ENCODE peak calls at places on chromosome 4, in ten cellular contexts. I is heart left ventricle, P is endodermal cell, X is GM20000, L is lung, S is A549, F is cardiac fibroblast, M is fibroblast of mammary gland, J is lower leg skin, U is right lobe of liver. N is an unnamed sample.

GRCh38 chr4:70667710-70668535 is 1.6 kb upstream of the JCHAIN start:
- DNase-seq in P (no peak), J (no peak), F (peak; percentile 75), M (peak; percentile 38), L (no peak), S (no peak), U (no peak), X (no peak), I (no peak), N (no peak)

GRCh38 chr4:176448761-176449160 is 129.0 kb downstream of the SPCS3 start:
- DNase-seq in M (no peak), U (no peak), F (no peak), L (no peak), P (no peak), I (no peak), J (no peak), X (no peak), S (no peak), N (no peak)

GRCh38 chr4:151031831-151032605 is 16.9 kb upstream of the LRBA start:
- DNase-seq in X (peak; percentile 29), L (no peak), J (peak; percentile 50), U (no peak), M (peak; percentile 74), I (no peak), F (peak; percentile 39), P (no peak), S (peak; percentile 35), N (peak; percentile 55)

GRCh38 chr4:125104616-125105015 is 210.1 kb upstream of the FAT4 start:
- DNase-seq in X (no peak), M (peak; percentile 55), I (no peak), U (no peak), F (no peak), J (no peak), S (no peak), L (no peak), P (no peak), N (no peak)

GRCh38 chr4:106914223-106914622 is 121.9 kb downstream of the DKK2 start:
- DNase-seq in X (no peak), I (no peak), J (no peak), P (no peak), U (no peak), L (no peak), F (peak; percentile 2), S (no peak), M (peak; percentile 9), N (no peak)

GRCh38 chr4:94408549-94409374 is 43.0 kb upstream of the PDLIM5 start:
- DNase-seq in J (no peak), M (peak; percentile 71), U (no peak), S (no peak), I (no peak), F (peak; percentile 80), X (no peak), L (no peak), P (no peak), N (no peak)

GRCh38 chr4:61149278-61149677 is 50.8 kb upstream of the ADGRL3 start:
- DNase-seq in S (no peak), J (no peak), L (no peak), X (no peak), M (no peak), P (no peak), F (peak; percentile 26), I (no peak), U (no peak), N (no peak)

GRCh38 chr4:29390921-29391320 is 1329.2 kb upstream of the PCDH7 start:
- DNase-seq in J (no peak), U (no peak), P (no peak), I (no peak), L (no peak), F (no peak), S (no peak), X (no peak), M (no peak), N (no peak)

GRCh38 chr4:183823394-183823793 is 81.7 kb upstream of the STOX2 start:
- DNase-seq in S (peak; percentile 31), U (no peak), X (no peak), J (no peak), P (no peak), F (peak; percentile 67), L (no peak), I (peak; percentile 61), M (peak; percentile 73), N (no peak)

GRCh38 chr4:147730333-147730732 is 1.6 kb upstream of the ARHGAP10 start:
- DNase-seq in U (no peak), L (no peak), I (no peak), S (no peak), P (no peak), X (no peak), J (no peak), M (no peak), F (no peak), N (no peak)

GRCh38 chr4:3690576-3691152 is 75.5 kb upstream of the ADRA2C start:
- DNase-seq in F (no peak), M (no peak), U (no peak), S (no peak), X (no peak), J (no peak), I (no peak), L (no peak), P (no peak), N (no peak)

GRCh38 chr4:133152330-133152791 is 3.3 kb downstream of the PCDH10 start:
- DNase-seq in X (peak; percentile 7), F (no peak), S (no peak), L (no peak), I (no peak), U (no peak), P (peak; percentile 74), J (peak; percentile 68), M (no peak), N (no peak)

GRCh38 chr4:155529197-155529596 is 137.5 kb upstream of the GUCY1A1 start:
- DNase-seq in F (peak; percentile 66), J (no peak), M (peak; percentile 69), S (no peak), U (no peak), P (peak; percentile 64), X (peak; percentile 24), L (no peak), I (no peak), N (peak; percentile 21)

DNA sequence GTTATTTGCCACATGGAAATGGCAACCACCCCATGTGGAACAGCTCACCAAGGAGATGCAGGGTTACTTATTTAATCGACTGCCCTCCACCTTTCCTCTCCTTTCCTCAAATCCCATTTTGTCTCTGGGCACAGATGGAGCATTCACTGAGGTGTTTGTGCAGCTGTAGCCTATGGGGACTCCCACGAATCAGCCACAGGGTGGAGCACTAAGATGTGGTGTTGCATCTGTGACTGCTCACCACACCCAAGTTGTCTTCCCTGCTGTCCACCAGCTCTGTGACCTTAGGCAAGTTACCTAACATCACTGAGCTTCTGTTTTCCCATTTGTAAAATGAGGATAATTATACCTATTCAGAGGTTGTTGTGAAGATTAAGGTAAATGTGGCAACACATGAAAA is 252.4 kb upstream of the CPEB2 start:
- DNase-seq in S (peak; percentile 44), X (peak; percentile 24), P (peak; percentile 55), U (no peak), F (peak; percentile 29), M (peak; percentile 39), L (peak; percentile 60), J (no peak), I (peak; percentile 54), N (no peak)
- TF ChIP-seq CTCF in S (no peak), X (peak; percentile 24), P (peak; percentile 59), U (peak; percentile 45), F (peak; percentile 29), M (peak; percentile 40), L (no peak), J (no peak), I (peak; percentile 40), N (peak; percentile 48)

DNA sequence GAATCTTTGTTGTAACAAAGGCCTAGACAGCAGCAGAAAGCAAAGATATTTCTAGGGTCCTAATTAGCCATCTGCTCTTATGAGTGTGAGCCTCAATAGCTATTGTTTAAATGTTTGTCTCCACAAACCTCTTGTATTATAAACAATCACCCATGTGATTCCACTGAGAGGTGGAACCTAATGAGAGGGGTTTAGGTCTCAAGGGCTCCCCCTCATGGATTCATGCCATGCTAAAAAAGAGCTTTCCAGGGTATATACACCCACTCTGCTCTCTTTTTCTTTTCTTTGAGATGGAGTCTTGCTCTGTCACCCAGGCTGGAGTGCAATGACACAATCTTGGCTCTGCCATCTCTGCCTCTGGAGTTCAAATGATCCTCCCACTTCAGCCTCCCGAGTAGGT is 42.1 kb downstream of the TRIM61 start:
- DNase-seq in U (no peak), S (no peak), F (no peak), I (no peak), L (no peak), J (no peak), X (peak; percentile 38), M (no peak), P (peak; percentile 75), N (peak; percentile 50)
- TF ChIP-seq CTCF in U (no peak), S (no peak), F (no peak), I (no peak), L (no peak), J (no peak), X (no peak), M (no peak), P (peak; percentile 78), N (peak; percentile 22)

DNA sequence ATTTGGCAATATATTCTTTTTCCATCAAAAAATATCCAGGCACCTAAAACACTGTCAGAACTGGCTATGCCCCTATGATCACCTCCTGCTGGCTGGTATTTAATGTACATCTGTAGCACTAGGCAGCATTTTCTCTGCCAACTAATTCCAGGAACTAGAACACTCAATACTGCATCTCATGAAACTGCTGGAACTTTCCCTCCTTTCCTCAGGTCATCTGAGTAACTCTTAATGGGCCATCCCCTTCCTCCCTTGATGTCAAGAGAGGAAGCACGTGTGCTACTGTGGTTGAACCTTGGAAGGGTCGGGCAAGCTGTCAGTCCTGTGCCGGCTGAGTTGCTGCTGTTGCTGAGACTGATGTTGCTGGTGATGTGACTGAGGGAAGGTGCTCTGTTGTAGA is 39.4 kb downstream of the TMEM165 start:
- DNase-seq in J (no peak), I (no peak), M (peak; percentile 49), L (no peak), U (no peak), S (peak; percentile 3), P (no peak), X (peak; percentile 5), F (peak; percentile 64), N (no peak)
- TF ChIP-seq CTCF in J (no peak), I (no peak), M (peak; percentile 37), L (no peak), U (no peak), S (no peak), P (peak; percentile 57), X (no peak), F (peak; percentile 40), N (no peak)

DNA sequence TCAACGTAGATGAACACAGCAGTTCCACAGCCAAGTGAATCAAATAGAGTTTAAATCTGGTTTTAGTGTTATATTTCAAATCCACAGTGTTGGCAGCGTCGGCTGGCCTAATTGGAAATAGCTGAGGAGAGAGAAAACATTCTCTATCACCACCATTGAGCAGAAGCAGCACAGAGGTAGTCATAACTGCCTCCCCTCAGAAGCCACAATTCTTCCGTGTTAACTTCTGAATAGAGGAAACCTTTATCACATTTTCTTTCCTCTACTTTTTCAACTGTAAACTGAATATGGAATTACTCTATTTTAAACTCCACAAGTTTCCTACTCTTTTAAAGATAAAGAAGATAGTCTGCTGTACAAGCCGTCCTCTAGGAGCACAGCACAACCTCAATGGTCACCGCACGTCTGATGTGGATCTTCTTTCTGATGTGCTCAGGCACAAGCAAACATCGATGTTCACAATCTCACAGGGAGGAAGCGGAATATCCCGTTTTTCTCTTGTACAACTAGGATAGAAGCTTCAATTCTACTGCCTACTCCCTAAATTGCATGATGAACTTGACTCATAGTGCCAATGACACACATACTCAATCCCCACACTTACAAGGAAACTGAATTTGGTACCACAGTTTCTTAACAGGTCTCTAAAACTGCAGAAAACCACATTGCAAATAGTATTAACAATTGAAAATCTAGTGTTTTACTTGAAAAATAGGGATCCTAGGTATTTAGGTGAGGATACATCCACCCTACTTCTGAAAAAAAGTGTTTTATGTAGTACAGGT is 217.8 kb upstream of the ETNPPL start:
- DNase-seq in I (no peak), S (no peak), X (no peak), F (no peak), L (no peak), U (no peak), M (no peak), P (no peak), J (no peak), N (no peak)
- TF ChIP-seq CTCF in I (no peak), S (no peak), X (no peak), F (no peak), L (no peak), U (no peak), M (no peak), P (no peak), J (no peak), N (no peak)

N was measured in GM13976.